ENCODE peak calls at places on chromosomes 2 and 18, in nine cellular contexts. V is K562, M is stomach, G is RWPE2, R is lung, S is lower lobe of right lung, P is tibial artery, D is heart right ventricle, J is pancreas. O is an unnamed sample.

GRCh38 chr18:77102246-77103040 is 30.1 kb downstream of the MBP start:
- DNase-seq in V (no peak), M (no peak), G (no peak), R (no peak), S (no peak), P (no peak), D (no peak), J (no peak), O (no peak)

GRCh38 chr18:50633992-50634391 is 74.1 kb downstream of the MAPK4 start:
- DNase-seq in V (no peak), M (no peak), G (no peak), R (no peak), S (no peak), P (no peak), D (no peak), J (no peak), O (no peak)

GRCh38 chr18:63859781-63860535 is 27.5 kb upstream of the SERPINB2 start:
- DNase-seq in V (no peak), M (no peak), G (no peak), R (no peak), S (no peak), P (no peak), D (no peak), J (no peak), O (no peak)

GRCh38 chr2:10137053-10137843 is 14.7 kb downstream of the RRM2 start:
- DNase-seq in V (no peak), M (no peak), G (no peak), R (no peak), S (no peak), P (no peak), D (no peak), J (no peak), O (no peak)

GRCh38 chr2:241499146-241499965 is 9.0 kb downstream of the STK25 start:
- DNase-seq in V (peak), M (no peak), G (no peak), R (no peak), S (no peak), P (no peak), D (no peak), J (peak), O (no peak)

GRCh38 chr18:29307231-29307630 is 1130.3 kb upstream of the CDH2 start:
- DNase-seq in V (no peak), M (no peak), G (no peak), R (no peak), S (no peak), P (no peak), D (no peak), J (no peak), O (no peak)

GRCh38 chr2:43759195-43759594 is 14.6 kb upstream of the DYNC2LI1 start:
- DNase-seq in V (no peak), M (no peak), G (no peak), R (no peak), S (no peak), P (peak), D (no peak), J (no peak), O (no peak)

GRCh38 chr18:22563098-22563707 is 145.5 kb upstream of the CTAGE1 start:
- DNase-seq in V (peak), M (peak), G (no peak), R (no peak), S (no peak), P (peak), D (no peak), J (no peak), O (no peak)

GRCh38 chr2:2409481-2409880 is 78.4 kb upstream of the MYT1L start:
- DNase-seq in V (no peak), M (no peak), G (no peak), R (no peak), S (no peak), P (no peak), D (no peak), J (no peak), O (no peak)

GRCh38 chr2:64859208-64860161 is 129.7 kb upstream of the SLC1A4 start:
- DNase-seq in V (peak), M (peak), G (no peak), R (peak), S (peak), P (peak), D (peak), J (peak), O (no peak)

GRCh38 chr2:239227661-239228371 is 173.0 kb downstream of the HDAC4 start:
- DNase-seq in V (no peak), M (peak), G (no peak), R (no peak), S (no peak), P (no peak), D (no peak), J (peak), O (no peak)
- H3K27ac ChIP-seq in V (no peak), M (no peak), G (no peak), R (no peak), S (no peak), P (peak), D (peak), J (no peak), O (no peak)

GRCh38 chr2:86309966-86310365 is 27.5 kb downstream of the REEP1 start:
- DNase-seq in V (no peak), M (no peak), G (no peak), R (no peak), S (no peak), P (no peak), D (no peak), J (no peak), O (no peak)
- TF ChIP-seq CTCF in V (peak), M (no peak), G (no peak), R (no peak), S (no peak), P (no peak), D (no peak), J (no peak), O (no peak)

GRCh38 chr2:73402386-73403103 is 16.9 kb downstream of the ALMS1 start:
- DNase-seq in V (no peak), M (no peak), G (no peak), R (no peak), S (no peak), P (no peak), D (no peak), J (no peak), O (no peak)

GRCh38 chr2:73406996-73407395 is 21.4 kb downstream of the ALMS1 start:
- DNase-seq in V (no peak), M (no peak), G (no peak), R (no peak), S (no peak), P (no peak), D (no peak), J (no peak), O (no peak)

GRCh38 chr2:73404409-73404808 is 18.8 kb downstream of the ALMS1 start:
- DNase-seq in V (no peak), M (no peak), G (no peak), R (no peak), S (no peak), P (no peak), D (no peak), J (no peak), O (no peak)

GRCh38 chr2:73408198-73408597 is 22.6 kb downstream of the ALMS1 start:
- DNase-seq in V (no peak), M (no peak), G (no peak), R (no peak), S (no peak), P (no peak), D (no peak), J (no peak), O (no peak)

GRCh38 chr2:73403237-73403636 is 17.6 kb downstream of the ALMS1 start:
- DNase-seq in V (no peak), M (no peak), G (no peak), R (no peak), S (no peak), P (no peak), D (no peak), J (no peak), O (no peak)
- H3K27ac ChIP-seq in V (no peak), M (no peak), G (no peak), R (no peak), S (no peak), P (no peak), D (no peak), J (no peak), O (no peak)

GRCh38 chr2:25992556-25992955 is 10.3 kb upstream of the KIF3C start:
- DNase-seq in V (no peak), M (no peak), G (no peak), R (no peak), S (no peak), P (no peak), D (no peak), J (no peak), O (no peak)

GRCh38 chr2:26000561-26001211 is 18.4 kb upstream of the KIF3C start:
- DNase-seq in V (no peak), M (peak), G (no peak), R (no peak), S (peak), P (peak), D (no peak), J (peak), O (no peak)

GRCh38 chr2:25993049-25993448 is 10.8 kb upstream of the KIF3C start:
- DNase-seq in V (no peak), M (no peak), G (no peak), R (no peak), S (no peak), P (no peak), D (no peak), J (no peak), O (no peak)

GRCh38 chr2:25994509-25994908 is 12.2 kb upstream of the KIF3C start:
- DNase-seq in V (no peak), M (no peak), G (no peak), R (peak), S (no peak), P (no peak), D (no peak), J (no peak), O (no peak)

DNA sequence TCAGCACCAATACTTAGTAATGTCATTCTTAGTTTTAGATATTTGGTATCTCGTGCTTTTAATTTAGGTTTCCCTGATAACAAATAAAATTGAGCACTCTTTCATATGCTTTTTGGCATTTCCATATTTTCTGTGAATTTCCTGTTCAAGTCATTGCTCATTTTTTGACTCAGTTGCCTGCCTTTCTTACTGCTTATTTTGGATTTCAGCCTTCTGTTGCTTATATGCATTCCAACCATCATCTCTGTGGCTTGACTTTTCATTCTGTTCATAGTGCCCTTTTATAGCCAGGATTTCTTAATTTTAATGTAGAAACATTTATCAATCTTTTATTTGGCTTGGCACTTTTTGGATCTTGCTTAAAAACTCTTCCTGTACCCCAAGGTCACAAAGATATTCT is 14.5 kb upstream of the KIF3C start:
- DNase-seq in V (no peak), M (no peak), G (no peak), R (no peak), S (no peak), P (no peak), D (no peak), J (no peak), O (no peak)
- TF ChIP-seq CTCF in V (no peak), M (no peak), G (no peak), R (no peak), S (no peak), P (no peak), D (no peak), J (no peak), O (no peak)

GRCh38 chr2:232492963-232493700 is 5.5 kb upstream of the ECEL1 start:
- DNase-seq in V (no peak), M (no peak), G (peak), R (no peak), S (peak), P (no peak), D (no peak), J (no peak), O (no peak)

GRCh38 chr2:232494542-232494941 is 6.9 kb upstream of the ECEL1 start:
- DNase-seq in V (no peak), M (no peak), G (no peak), R (no peak), S (no peak), P (no peak), D (no peak), J (no peak), O (no peak)

GRCh38 chr2:232495292-232495691 is 7.7 kb upstream of the ECEL1 start:
- DNase-seq in V (no peak), M (no peak), G (no peak), R (no peak), S (no peak), P (no peak), D (no peak), J (no peak), O (no peak)

GRCh38 chr2:232492236-232492848 is 4.7 kb upstream of the ECEL1 start:
- DNase-seq in V (no peak), M (no peak), G (peak), R (no peak), S (peak), P (no peak), D (no peak), J (no peak), O (no peak)

GRCh38 chr2:232493701-232494426 is 6.2 kb upstream of the ECEL1 start:
- DNase-seq in V (no peak), M (no peak), G (peak), R (no peak), S (peak), P (no peak), D (no peak), J (no peak), O (no peak)
- H3K27ac ChIP-seq in V (no peak), M (no peak), G (no peak), R (no peak), S (no peak), P (no peak), D (no peak), J (no peak), O (no peak)

DNA sequence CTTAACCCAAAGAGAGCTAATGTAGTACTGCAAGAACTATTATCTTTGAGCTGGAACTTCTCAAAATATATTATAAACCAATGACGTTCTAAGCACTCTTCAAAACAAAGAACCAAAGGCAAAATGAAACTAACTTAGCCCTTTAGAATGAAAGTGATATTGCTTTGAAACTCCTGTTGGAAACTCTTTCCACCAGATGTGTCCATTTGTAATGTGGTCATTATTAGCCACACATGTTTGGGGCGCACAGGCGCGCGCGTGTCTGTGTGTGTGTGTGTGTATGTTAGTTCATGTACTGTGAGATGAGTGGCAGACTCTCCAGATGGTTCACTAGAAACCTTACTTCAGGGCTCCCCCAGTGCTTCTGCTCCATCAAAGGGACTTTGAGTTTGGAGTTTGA is 323.4 kb downstream of the BCL11A start:
- DNase-seq in V (no peak), M (no peak), G (no peak), R (no peak), S (no peak), P (no peak), D (no peak), J (no peak), O (no peak)
- TF ChIP-seq CTCF in V (no peak), M (no peak), G (no peak), R (no peak), S (no peak), P (no peak), D (no peak), J (no peak), O (no peak)

GRCh38 chr18:41873730-41874129 is 81.3 kb upstream of the PIK3C3 start:
- DNase-seq in V (no peak), M (no peak), G (no peak), R (no peak), S (no peak), P (no peak), D (no peak), J (no peak), O (no peak)

GRCh38 chr18:41870817-41871216 is 84.2 kb upstream of the PIK3C3 start:
- DNase-seq in V (no peak), M (no peak), G (no peak), R (no peak), S (no peak), P (no peak), D (no peak), J (no peak), O (no peak)

GRCh38 chr18:41870191-41870590 is 84.8 kb upstream of the PIK3C3 start:
- DNase-seq in V (no peak), M (no peak), G (no peak), R (no peak), S (no peak), P (no peak), D (no peak), J (no peak), O (no peak)

GRCh38 chr18:41871229-41872000 is 83.6 kb upstream of the PIK3C3 start:
- DNase-seq in V (no peak), M (no peak), G (no peak), R (no peak), S (no peak), P (no peak), D (no peak), J (no peak), O (no peak)

DNA sequence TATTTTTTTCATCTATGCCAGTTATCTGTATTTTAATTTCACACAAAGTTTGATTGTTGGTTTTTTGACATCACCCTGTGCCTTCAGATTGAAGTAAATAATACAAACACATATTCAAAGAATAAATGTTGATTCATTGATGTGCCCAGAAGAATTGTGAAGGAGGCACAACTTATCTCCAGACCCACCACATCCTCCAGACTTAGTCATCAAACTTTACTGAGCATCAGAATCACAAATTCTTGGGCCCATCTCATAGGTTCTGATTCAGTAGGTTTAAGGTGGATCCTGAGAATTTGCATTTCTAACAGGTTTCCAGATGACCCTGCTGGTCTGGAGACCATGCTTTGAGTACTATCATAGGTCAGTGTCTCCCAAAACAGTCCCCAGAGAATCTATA is 82.8 kb upstream of the PIK3C3 start:
- DNase-seq in V (no peak), M (no peak), G (no peak), R (no peak), S (no peak), P (no peak), D (no peak), J (no peak), O (no peak)
- H3K27ac ChIP-seq in V (no peak), M (no peak), G (peak), R (no peak), S (no peak), P (no peak), D (no peak), J (no peak), O (no peak)

GRCh38 chr2:117825437-117825836 is 10.9 kb downstream of the DDX18 start:
- DNase-seq in V (no peak), M (no peak), G (no peak), R (no peak), S (no peak), P (no peak), D (no peak), J (no peak), O (no peak)
- TF ChIP-seq CTCF in V (no peak), M (no peak), G (no peak), R (no peak), S (no peak), P (no peak), D (no peak), J (no peak), O (no peak)

DNA sequence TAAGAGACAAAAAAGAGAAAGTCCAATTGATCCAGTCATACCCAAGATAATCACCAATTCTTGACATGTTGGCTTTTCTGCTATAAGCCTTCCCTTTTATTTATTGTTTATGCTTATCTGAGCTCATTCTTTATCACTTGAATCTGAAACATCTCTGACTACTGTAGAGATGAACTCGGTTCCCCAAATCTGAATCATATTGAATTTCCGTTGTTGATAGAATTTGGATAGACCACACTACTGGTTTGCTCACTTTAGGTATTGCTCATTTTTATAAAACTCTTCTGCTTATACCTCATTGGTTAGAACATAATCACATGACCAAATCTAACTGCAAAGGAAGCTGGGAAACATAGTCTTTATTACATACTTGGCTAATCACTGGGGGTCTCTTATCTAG is 236.9 kb downstream of the TRIB2 start:
- DNase-seq in V (no peak), M (no peak), G (no peak), R (no peak), S (no peak), P (no peak), D (no peak), J (no peak), O (no peak)
- H3K27ac ChIP-seq in V (no peak), M (no peak), G (no peak), R (no peak), S (no peak), P (no peak), D (no peak), J (no peak), O (no peak)

O was measured in CD4-positive, alpha-beta T cell.